ENCODE peak calls at places on chromosomes 5 and 9, in four cellular contexts. One of them, this sample, is unnamed. For H3K36me3, the result is how much of the 10 kb centered on the place peaks cover.

GRCh38 chr9:3478549-3478953 is 47.2 kb downstream of the RFX3 start:
- DNase-seq in uterus: no peak
- DNase-seq in brain microvascular endothelial cell: no peak
- DNase-seq in ovary: no peak
- DNase-seq in this sample: no peak

GRCh38 chr9:116737137-116737546 is 50.0 kb downstream of the TRIM32 start:
- DNase-seq in uterus: peak
- DNase-seq in brain microvascular endothelial cell: peak
- DNase-seq in ovary: peak
- DNase-seq in this sample: peak

GRCh38 chr5:141855265-141856029 is 22.8 kb downstream of the PCDH1 start:
- DNase-seq in uterus: no peak
- DNase-seq in brain microvascular endothelial cell: no peak
- DNase-seq in ovary: no peak
- DNase-seq in this sample: no peak

GRCh38 chr5:147701468-147701867 is 81.1 kb downstream of the JAKMIP2 start:
- DNase-seq in uterus: no peak
- DNase-seq in brain microvascular endothelial cell: no peak
- DNase-seq in ovary: no peak
- DNase-seq in this sample: no peak

GRCh38 chr9:134372621-134373267 is 46.5 kb downstream of the RXRA start:
- DNase-seq in uterus: no peak
- DNase-seq in brain microvascular endothelial cell: no peak
- DNase-seq in ovary: no peak
- DNase-seq in this sample: peak

GRCh38 chr5:71778678-71779276 is 59.7 kb downstream of the CARTPT start:
- DNase-seq in uterus: no peak
- DNase-seq in brain microvascular endothelial cell: peak
- DNase-seq in ovary: no peak
- DNase-seq in this sample: no peak

GRCh38 chr5:173925449-173926071 is 37.4 kb downstream of the CPEB4 start:
- DNase-seq in uterus: no peak
- DNase-seq in brain microvascular endothelial cell: peak
- DNase-seq in ovary: no peak
- DNase-seq in this sample: no peak

GRCh38 chr9:135506327-135507103 is 6.0 kb downstream of the MRPS2 start:
- DNase-seq in uterus: no peak
- DNase-seq in brain microvascular endothelial cell: no peak
- DNase-seq in ovary: no peak
- DNase-seq in this sample: no peak

GRCh38 chr9:135662758-135663450 is at the start of gene LCN9:
- DNase-seq in uterus: no peak
- DNase-seq in brain microvascular endothelial cell: peak
- DNase-seq in ovary: peak
- DNase-seq in this sample: no peak

GRCh38 chr5:131171276-131171815 is 602 bp downstream of the LYRM7 start:
- DNase-seq in uterus: no peak
- DNase-seq in brain microvascular endothelial cell: no peak
- DNase-seq in ovary: no peak
- DNase-seq in this sample: no peak

GRCh38 chr5:91381774-91382492 is 1.2 kb downstream of the ARRDC3 start:
- DNase-seq in uterus: peak
- DNase-seq in brain microvascular endothelial cell: peak
- DNase-seq in ovary: peak
- DNase-seq in this sample: peak

GRCh38 chr9:5843450-5844249 is 10.7 kb upstream of the ERMP1 start:
- DNase-seq in uterus: no peak
- DNase-seq in brain microvascular endothelial cell: no peak
- DNase-seq in ovary: no peak
- DNase-seq in this sample: no peak

GRCh38 chr5:150065346-150065745 is 21.0 kb downstream of the CSF1R start:
- DNase-seq in uterus: no peak
- DNase-seq in brain microvascular endothelial cell: peak
- DNase-seq in ovary: peak
- DNase-seq in this sample: no peak

GRCh38 chr5:5252106-5252505 is 112.0 kb downstream of the ADAMTS16 start:
- DNase-seq in uterus: no peak
- DNase-seq in brain microvascular endothelial cell: no peak
- DNase-seq in ovary: no peak
- DNase-seq in this sample: no peak

GRCh38 chr5:61623401-61624069 is 291.5 kb downstream of the ZSWIM6 start:
- DNase-seq in uterus: no peak
- DNase-seq in brain microvascular endothelial cell: peak
- DNase-seq in ovary: no peak
- DNase-seq in this sample: no peak

GRCh38 chr9:37591775-37592107 is 656 bp downstream of the TOMM5 start:
- DNase-seq in uterus: no peak
- DNase-seq in brain microvascular endothelial cell: no peak
- DNase-seq in ovary: no peak
- DNase-seq in this sample: no peak

GRCh38 chr5:63101870-63102269 is 523.3 kb downstream of the LRRC70 start:
- DNase-seq in uterus: no peak
- DNase-seq in brain microvascular endothelial cell: no peak
- DNase-seq in ovary: no peak
- DNase-seq in this sample: no peak

GRCh38 chr9:12414514-12414913 is 278.7 kb upstream of the TYRP1 start:
- DNase-seq in uterus: no peak
- DNase-seq in brain microvascular endothelial cell: no peak
- DNase-seq in ovary: no peak
- DNase-seq in this sample: no peak

GRCh38 chr9:77793909-77794308 is 145.8 kb upstream of the GNA14 start:
- DNase-seq in uterus: no peak
- DNase-seq in brain microvascular endothelial cell: no peak
- DNase-seq in ovary: no peak
- DNase-seq in this sample: no peak

GRCh38 chr9:19493174-19493811 is 84.5 kb downstream of the ACER2 start:
- DNase-seq in uterus: peak
- DNase-seq in brain microvascular endothelial cell: peak
- DNase-seq in ovary: peak
- DNase-seq in this sample: peak

GRCh38 chr5:149264432-149265069 is 7.1 kb upstream of the AFAP1L1 start:
- DNase-seq in uterus: no peak
- DNase-seq in brain microvascular endothelial cell: no peak
- DNase-seq in ovary: no peak
- DNase-seq in this sample: peak

GRCh38 chr5:13356226-13356625 is 588.3 kb downstream of the DNAH5 start:
- DNase-seq in uterus: no peak
- DNase-seq in brain microvascular endothelial cell: no peak
- DNase-seq in ovary: no peak
- DNase-seq in this sample: no peak

GRCh38 chr9:135992486-135993408 is 31.6 kb upstream of the UBAC1 start:
- DNase-seq in uterus: peak
- DNase-seq in brain microvascular endothelial cell: peak
- DNase-seq in ovary: peak
- DNase-seq in this sample: peak

GRCh38 chr9:81526587-81526986 is 162.8 kb downstream of the TLE1 start:
- DNase-seq in uterus: no peak
- DNase-seq in brain microvascular endothelial cell: peak
- DNase-seq in ovary: no peak
- DNase-seq in this sample: no peak

GRCh38 chr9:93290495-93291434 is 106.8 kb downstream of the WNK2 start:
- DNase-seq in uterus: no peak
- DNase-seq in brain microvascular endothelial cell: no peak
- DNase-seq in ovary: peak
- DNase-seq in this sample: peak
- TF ChIP-seq CTCF in uterus: no peak
- TF ChIP-seq CTCF in brain microvascular endothelial cell: no peak
- TF ChIP-seq CTCF in ovary: no peak
- TF ChIP-seq CTCF in this sample: no peak

GRCh38 chr9:131405858-131406566 is 12.1 kb downstream of the PRRC2B start:
- DNase-seq in uterus: no peak
- DNase-seq in brain microvascular endothelial cell: no peak
- DNase-seq in ovary: no peak
- DNase-seq in this sample: no peak
- H3K36me3 ChIP-seq in uterus: under half
- H3K36me3 ChIP-seq in brain microvascular endothelial cell: under half
- H3K36me3 ChIP-seq in ovary: under half
- H3K36me3 ChIP-seq in this sample: under half

DNA sequence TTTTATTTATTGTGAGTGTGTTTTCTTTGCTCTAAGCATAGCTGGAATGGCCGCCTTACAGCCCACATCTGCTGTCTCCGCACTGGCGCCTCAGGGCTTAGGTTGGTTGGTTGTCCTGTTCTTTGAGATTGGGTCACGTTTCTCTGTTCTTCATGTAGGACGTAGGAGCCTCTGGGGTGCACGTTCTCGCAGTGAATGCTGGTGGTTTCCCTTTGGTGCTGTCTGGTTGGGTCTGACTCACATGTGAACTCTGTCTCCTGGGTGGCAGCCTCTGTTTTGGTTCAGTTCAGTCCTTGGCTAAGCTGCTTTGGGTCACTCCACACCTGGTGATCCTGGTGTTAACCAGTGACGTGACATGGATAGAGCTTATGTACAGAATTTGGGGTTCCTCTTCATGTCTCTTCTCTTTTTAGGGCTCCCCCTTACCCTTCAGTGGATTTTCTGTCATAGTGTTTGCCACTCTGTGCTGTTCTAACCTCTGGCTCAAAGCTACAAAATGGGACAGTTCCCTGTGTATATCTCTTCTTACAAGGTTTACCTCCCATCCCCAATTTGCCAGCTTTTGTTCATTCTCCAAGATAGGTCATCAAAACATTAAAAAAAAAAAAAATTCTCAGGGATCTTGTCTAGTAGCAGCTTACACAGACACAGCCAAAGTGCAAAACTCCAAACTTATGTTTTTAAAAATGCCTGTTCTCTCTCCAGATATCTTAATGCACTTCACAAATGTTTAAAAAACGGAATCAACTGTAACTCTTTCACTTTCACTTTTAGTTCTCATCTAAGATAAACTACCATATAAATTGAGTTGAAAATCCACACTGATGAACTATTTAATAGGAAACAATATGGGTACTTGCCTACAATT is 12.8 kb upstream of the LPCAT1 start:
- DNase-seq in uterus: peak
- DNase-seq in brain microvascular endothelial cell: peak
- DNase-seq in ovary: peak
- DNase-seq in this sample: peak
- H3K4me3 ChIP-seq in uterus: no peak
- H3K4me3 ChIP-seq in brain microvascular endothelial cell: no peak
- H3K4me3 ChIP-seq in ovary: no peak
- H3K4me3 ChIP-seq in this sample: no peak

GRCh38 chr5:135484563-135485157 is 32.5 kb upstream of the TIFAB start:
- DNase-seq in uterus: no peak
- DNase-seq in brain microvascular endothelial cell: no peak
- DNase-seq in ovary: no peak
- DNase-seq in this sample: no peak
- TF ChIP-seq CTCF in uterus: no peak
- TF ChIP-seq CTCF in brain microvascular endothelial cell: no peak
- TF ChIP-seq CTCF in ovary: no peak
- TF ChIP-seq CTCF in this sample: no peak

GRCh38 chr5:38448553-38449350 is 107.7 kb downstream of the LIFR start:
- DNase-seq in uterus: no peak
- DNase-seq in brain microvascular endothelial cell: no peak
- DNase-seq in ovary: no peak
- DNase-seq in this sample: no peak
- H3K36me3 ChIP-seq in uterus: under half
- H3K36me3 ChIP-seq in brain microvascular endothelial cell: under half
- H3K36me3 ChIP-seq in ovary: under half
- H3K36me3 ChIP-seq in this sample: under half

GRCh38 chr9:137294091-137294683 is 7.9 kb downstream of the NRARP start:
- DNase-seq in uterus: no peak
- DNase-seq in brain microvascular endothelial cell: peak
- DNase-seq in ovary: peak
- DNase-seq in this sample: peak
- H3K4me3 ChIP-seq in uterus: no peak
- H3K4me3 ChIP-seq in brain microvascular endothelial cell: no peak
- H3K4me3 ChIP-seq in ovary: no peak
- H3K4me3 ChIP-seq in this sample: no peak

DNA sequence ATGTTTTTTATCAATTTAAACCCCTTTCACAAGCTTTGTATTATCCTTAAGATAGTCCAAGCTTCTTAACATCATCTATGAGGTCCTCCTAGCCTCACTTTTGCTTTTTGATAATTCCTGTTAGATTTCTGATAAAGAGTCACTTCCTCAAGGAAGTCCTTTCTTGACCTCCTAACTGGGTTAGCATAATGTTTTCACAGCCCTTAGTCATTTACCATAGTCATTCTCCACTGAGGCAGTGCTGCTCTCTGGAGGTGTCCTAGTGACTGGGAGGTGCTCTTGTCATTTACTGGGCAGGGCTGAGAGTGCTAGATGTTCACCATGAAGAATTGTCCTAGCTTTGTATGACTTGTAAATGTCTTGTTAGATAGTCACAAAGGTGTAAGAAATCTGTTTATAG is 26.4 kb downstream of the TNPO1 start:
- DNase-seq in uterus: no peak
- DNase-seq in brain microvascular endothelial cell: peak
- DNase-seq in ovary: no peak
- DNase-seq in this sample: no peak
- TF ChIP-seq CTCF in uterus: no peak
- TF ChIP-seq CTCF in brain microvascular endothelial cell: peak
- TF ChIP-seq CTCF in ovary: no peak
- TF ChIP-seq CTCF in this sample: no peak

GRCh38 chr9:35740243-35740642 is 7.8 kb downstream of the CREB3 start:
- DNase-seq in uterus: no peak
- DNase-seq in brain microvascular endothelial cell: no peak
- DNase-seq in ovary: no peak
- DNase-seq in this sample: no peak
- H3K36me3 ChIP-seq in uterus: under half
- H3K36me3 ChIP-seq in brain microvascular endothelial cell: half or more
- H3K36me3 ChIP-seq in ovary: under half
- H3K36me3 ChIP-seq in this sample: half or more

DNA sequence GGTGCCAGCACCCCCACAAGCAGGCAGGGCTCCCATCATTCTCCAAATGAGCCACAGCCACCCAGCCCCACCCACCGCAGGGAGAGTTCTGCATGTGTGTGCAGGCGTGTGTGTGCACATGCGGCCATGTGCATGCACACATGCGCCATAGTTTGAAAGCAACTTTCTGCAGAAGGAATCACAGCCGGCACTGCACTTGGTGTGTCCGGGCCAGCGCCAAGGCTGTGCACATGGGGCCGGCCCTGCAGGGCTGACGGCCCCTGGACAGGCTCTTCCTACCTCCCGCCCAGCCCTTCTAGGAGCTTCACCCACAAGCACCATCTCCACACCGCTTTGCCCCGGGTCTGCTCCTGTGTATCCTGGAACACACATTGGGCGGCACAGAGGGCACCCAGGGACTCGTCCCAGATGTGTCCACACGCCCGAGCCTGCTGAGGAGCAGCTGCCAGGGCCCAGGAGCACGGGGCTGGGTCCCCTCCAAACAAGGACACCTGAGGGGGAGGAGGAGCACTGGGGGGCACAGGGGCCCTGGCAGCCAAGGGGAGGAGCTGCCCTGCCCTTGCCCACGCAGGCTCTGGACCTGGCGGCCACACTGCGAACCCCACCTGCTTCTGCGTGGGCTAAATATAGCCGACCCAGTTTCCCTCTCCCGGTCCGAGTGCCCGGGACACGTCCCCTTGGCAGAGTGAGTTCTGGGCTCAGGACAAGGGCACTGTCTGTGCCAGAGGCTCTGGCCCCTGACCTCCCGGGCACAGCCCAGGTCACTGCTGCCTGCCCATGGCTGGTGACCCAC is 19.1 kb downstream of the TPPP start:
- DNase-seq in uterus: no peak
- DNase-seq in brain microvascular endothelial cell: no peak
- DNase-seq in ovary: no peak
- DNase-seq in this sample: no peak
- H3K4me3 ChIP-seq in uterus: no peak
- H3K4me3 ChIP-seq in brain microvascular endothelial cell: no peak
- H3K4me3 ChIP-seq in ovary: no peak
- H3K4me3 ChIP-seq in this sample: no peak

This sample was measured in lung.